ENCODE peak calls at places on chromosomes 5 and 9, in five cellular contexts. S, V, L, C and F are unnamed samples.

GRCh38 chr5:111454198-111454606 is 58.1 kb downstream of the STARD4 start:
- DNase-seq in S (no peak), V (no peak), L (peak; percentile 38), C (peak; percentile 73), F (peak; percentile 21)

GRCh38 chr5:150647275-150648251 is 7.1 kb downstream of the SYNPO start:
- DNase-seq in S (no peak), V (peak; percentile 91), L (no peak), C (no peak), F (no peak)

GRCh38 chr5:150278046-150278760 is 11.4 kb downstream of the CAMK2A start:
- DNase-seq in S (no peak), V (no peak), L (no peak), C (peak; percentile 44), F (no peak)

GRCh38 chr5:130436430-130436829 is 532.2 kb downstream of the CHSY3 start:
- DNase-seq in S (no peak), V (no peak), L (no peak), C (no peak), F (no peak)

GRCh38 chr5:129996896-129997295 is 92.6 kb downstream of the CHSY3 start:
- DNase-seq in S (no peak), V (no peak), L (no peak), C (peak; percentile 68), F (no peak)

GRCh38 chr5:159894149-159894720 is 22.0 kb upstream of the ADRA1B start:
- DNase-seq in S (no peak), V (no peak), L (no peak), C (no peak), F (peak; percentile 32)

GRCh38 chr5:9269024-9269423 is 276.9 kb downstream of the SEMA5A start:
- DNase-seq in S (no peak), V (no peak), L (peak; percentile 39), C (peak; percentile 38), F (no peak)

GRCh38 chr5:218457-219289 is 553 bp downstream of the SDHA start:
- DNase-seq in S (peak; percentile 50), V (no peak), L (peak; percentile 23), C (peak; percentile 36), F (no peak)

GRCh38 chr5:134503937-134504437 is 21.5 kb upstream of the JADE2 start:
- DNase-seq in S (no peak), V (no peak), L (no peak), C (peak; percentile 49), F (no peak)

GRCh38 chr9:20662156-20662555 is 21.9 kb upstream of the FOCAD start:
- DNase-seq in S (no peak), V (no peak), L (no peak), C (no peak), F (no peak)

GRCh38 chr5:178476531-178476930 is 113.7 kb downstream of the COL23A1 start:
- DNase-seq in S (no peak), V (peak; percentile 45), L (no peak), C (no peak), F (no peak)

GRCh38 chr9:136611606-136612005 is 51.1 kb upstream of the EGFL7 start:
- DNase-seq in S (no peak), V (no peak), L (no peak), C (no peak), F (no peak)

GRCh38 chr5:7261049-7261448 is 134.9 kb upstream of the ADCY2 start:
- DNase-seq in S (peak; percentile 27), V (no peak), L (no peak), C (peak; percentile 48), F (peak; percentile 26)

GRCh38 chr5:159184858-159185381 is 24.4 kb downstream of the RNF145 start:
- DNase-seq in S (no peak), V (no peak), L (no peak), C (peak; percentile 97), F (peak; percentile 51)

GRCh38 chr5:73625314-73625904 is 587 bp upstream of the ARHGEF28 start:
- DNase-seq in S (no peak), V (no peak), L (no peak), C (peak; percentile 5), F (no peak)

GRCh38 chr5:16690243-16690839 is 73.5 kb upstream of the RETREG1 start:
- DNase-seq in S (peak; percentile 38), V (no peak), L (peak; percentile 72), C (peak; percentile 29), F (no peak)

GRCh38 chr9:95515272-95516113 is 1.3 kb downstream of the PTCH1 start:
- DNase-seq in S (peak; percentile 39), V (no peak), L (no peak), C (no peak), F (no peak)

GRCh38 chr5:142323480-142324376 is 1.1 kb downstream of the SPRY4 start:
- DNase-seq in S (peak; percentile 75), V (peak; percentile 83), L (peak; percentile 25), C (peak; percentile 54), F (no peak)

GRCh38 chr9:123929177-123929869 is 603 bp downstream of the DENND1A start:
- DNase-seq in S (peak; percentile 60), V (no peak), L (peak; percentile 52), C (no peak), F (no peak)

GRCh38 chr9:137412431-137412830 is 10.5 kb downstream of the EXD3 start:
- DNase-seq in S (no peak), V (no peak), L (peak; percentile 34), C (no peak), F (no peak)

GRCh38 chr5:110050640-110051345 is 361.1 kb downstream of the MAN2A1 start:
- DNase-seq in S (no peak), V (no peak), L (no peak), C (no peak), F (no peak)

GRCh38 chr9:121634800-121635261 is 16.6 kb upstream of the DAB2IP start:
- DNase-seq in S (peak; percentile 47), V (no peak), L (peak; percentile 42), C (no peak), F (no peak)

GRCh38 chr5:154714271-154714986 is 40.7 kb upstream of the LARP1 start:
- DNase-seq in S (peak; percentile 60), V (no peak), L (no peak), C (peak; percentile 47), F (no peak)

GRCh38 chr5:92916036-92916435 is 665.0 kb downstream of the NR2F1-AS1 start:
- DNase-seq in S (no peak), V (no peak), L (peak; percentile 19), C (peak; percentile 33), F (no peak)

GRCh38 chr5:99061299-99061698 is 132.5 kb upstream of the CHD1 start:
- DNase-seq in S (no peak), V (no peak), L (no peak), C (no peak), F (peak; percentile 3)

GRCh38 chr9:98021306-98022040 is 35.1 kb upstream of the NANS start:
- DNase-seq in S (no peak), V (no peak), L (no peak), C (no peak), F (no peak)

GRCh38 chr9:97559111-97559514 is 57.6 kb downstream of the TMOD1 start:
- DNase-seq in S (no peak), V (no peak), L (no peak), C (no peak), F (no peak)

DNA sequence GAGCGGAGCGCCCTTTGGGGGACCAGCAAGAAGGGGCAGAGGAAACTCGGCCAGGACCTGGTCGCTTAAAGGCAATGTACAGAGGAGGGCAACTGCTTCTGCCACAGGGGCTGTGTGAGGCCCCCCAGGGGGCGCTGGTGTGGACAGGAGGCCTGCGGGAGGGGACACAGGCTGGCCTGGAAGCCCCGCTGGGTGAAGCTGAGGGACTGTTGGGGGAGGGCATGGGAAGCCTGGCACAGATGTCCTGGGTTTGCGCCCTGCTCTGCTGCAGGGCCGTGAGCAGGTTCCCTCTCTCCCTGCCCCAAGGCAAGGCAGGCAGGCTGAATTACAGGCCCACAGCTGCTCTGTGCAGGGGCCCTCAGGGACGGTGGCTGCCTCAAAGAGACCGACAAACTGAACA is 5.4 kb downstream of the MED22 start:
- DNase-seq in S (no peak), V (no peak), L (no peak), C (no peak), F (no peak)
- TF ChIP-seq CTCF in S (no peak), V (no peak), L (no peak), C (peak; percentile 23), F (peak; percentile 42)

GRCh38 chr5:55037046-55037771 is 13.2 kb downstream of the GZMK start:
- DNase-seq in S (no peak), V (no peak), L (no peak), C (peak; percentile 19), F (no peak)
- TF ChIP-seq CTCF in S (no peak), V (no peak), L (no peak), C (no peak), F (peak; percentile 8)

GRCh38 chr5:119019431-119020348 is 31.3 kb upstream of the DTWD2 start:
- DNase-seq in S (no peak), V (no peak), L (no peak), C (no peak), F (no peak)

GRCh38 chr5:119016125-119016774 is 27.9 kb upstream of the DTWD2 start:
- DNase-seq in S (no peak), V (no peak), L (no peak), C (no peak), F (no peak)

GRCh38 chr5:119021333-119021732 is 33.0 kb upstream of the DTWD2 start:
- DNase-seq in S (no peak), V (no peak), L (no peak), C (no peak), F (no peak)

GRCh38 chr5:119022017-119022745 is 33.8 kb upstream of the DTWD2 start:
- DNase-seq in S (no peak), V (no peak), L (peak; percentile 57), C (peak; percentile 38), F (no peak)

GRCh38 chr5:119017999-119018398 is 29.7 kb upstream of the DTWD2 start:
- DNase-seq in S (no peak), V (no peak), L (no peak), C (no peak), F (no peak)
- TF ChIP-seq CTCF in S (no peak), V (no peak), L (no peak), C (no peak), F (no peak)

GRCh38 chr5:34452170-34452828 is 203.8 kb upstream of the RAI14 start:
- DNase-seq in S (no peak), V (no peak), L (peak; percentile 29), C (peak; percentile 11), F (no peak)
- TF ChIP-seq CTCF in S (no peak), V (no peak), L (no peak), C (peak; percentile 60), F (peak; percentile 17)